ENCODE peak calls at places on chromosomes 16 and 17, in six cellular contexts. E, G, S, Z, F and N are unnamed samples.

GRCh38 chr16:86044241-86044671 is 145.3 kb downstream of the IRF8 start:
- DNase-seq in E (peak; percentile 57), G (peak; percentile 93), S (peak; percentile 79), Z (peak; percentile 71), F (no peak), N (peak; percentile 36)

GRCh38 chr17:17151055-17151454 is 55.1 kb downstream of the PLD6 start:
- DNase-seq in E (no peak), G (no peak), S (no peak), Z (no peak), F (no peak), N (peak; percentile 59)

GRCh38 chr17:2940352-2940751 is 123.1 kb downstream of the OR1D5 start:
- DNase-seq in E (no peak), G (no peak), S (no peak), Z (no peak), F (no peak), N (no peak)

GRCh38 chr17:8031261-8031661 is 7.6 kb upstream of the ALOX15B start:
- DNase-seq in E (no peak), G (no peak), S (no peak), Z (no peak), F (no peak), N (no peak)

GRCh38 chr17:10610821-10611323 is 46.2 kb downstream of the MYH3 start:
- DNase-seq in E (no peak), G (no peak), S (no peak), Z (no peak), F (no peak), N (no peak)

GRCh38 chr17:75524971-75525805 is at the start of gene LLGL2:
- DNase-seq in E (peak; percentile 86), G (peak; percentile 89), S (peak; percentile 97), Z (peak; percentile 99), F (no peak), N (peak; percentile 44)

GRCh38 chr16:4613636-4614570 is 785 bp downstream of the UBALD1 start:
- DNase-seq in E (no peak), G (no peak), S (peak; percentile 78), Z (peak; percentile 79), F (no peak), N (peak; percentile 44)

GRCh38 chr16:84527486-84528269 is 23.2 kb upstream of the MEAK7 start:
- DNase-seq in E (no peak), G (no peak), S (no peak), Z (no peak), F (no peak), N (no peak)

GRCh38 chr17:7383742-7384488 is 3.0 kb downstream of the TNK1 start:
- DNase-seq in E (no peak), G (peak; percentile 92), S (no peak), Z (peak; percentile 95), F (no peak), N (peak; percentile 39)

GRCh38 chr17:48261297-48261880 is 153.8 kb downstream of the SNX11 start:
- DNase-seq in E (peak; percentile 81), G (peak; percentile 70), S (peak; percentile 59), Z (peak; percentile 20), F (no peak), N (no peak)

GRCh38 chr17:79137791-79138190 is 63.2 kb downstream of the ENGASE start:
- DNase-seq in E (no peak), G (no peak), S (no peak), Z (peak; percentile 68), F (no peak), N (no peak)

GRCh38 chr16:83701494-83701893 is 106.3 kb upstream of the HSBP1 start:
- DNase-seq in E (no peak), G (peak; percentile 92), S (peak; percentile 52), Z (no peak), F (no peak), N (peak; percentile 21)

GRCh38 chr16:71479420-71479819 is 9.7 kb downstream of the ZNF19 start:
- DNase-seq in E (no peak), G (no peak), S (peak; percentile 16), Z (peak; percentile 50), F (no peak), N (peak; percentile 19)

GRCh38 chr17:62064029-62064790 is 868 bp downstream of the MED13 start:
- DNase-seq in E (no peak), G (no peak), S (no peak), Z (no peak), F (no peak), N (peak; percentile 64)

GRCh38 chr17:61946359-61946758 is 18.6 kb upstream of the INTS2 start:
- DNase-seq in E (no peak), G (no peak), S (no peak), Z (no peak), F (no peak), N (no peak)

GRCh38 chr16:2063861-2064260 is 16.1 kb downstream of the TSC2 start:
- DNase-seq in E (no peak), G (no peak), S (no peak), Z (no peak), F (no peak), N (no peak)
- H3K9ac ChIP-seq in E (no peak overlapping the region), G (no peak overlapping the region), S (no peak overlapping the region), Z (no peak overlapping the region), F (no peak overlapping the region), N (no peak overlapping the region)

GRCh38 chr17:57705921-57706695 is 39.0 kb downstream of the CCDC182 start:
- DNase-seq in E (no peak), G (peak; percentile 35), S (no peak), Z (no peak), F (no peak), N (no peak)

GRCh38 chr17:57707892-57708291 is 37.2 kb downstream of the CCDC182 start:
- DNase-seq in E (no peak), G (peak; percentile 60), S (no peak), Z (peak; percentile 70), F (no peak), N (no peak)

GRCh38 chr17:57704448-57704847 is 40.7 kb downstream of the CCDC182 start:
- DNase-seq in E (no peak), G (peak; percentile 20), S (no peak), Z (no peak), F (no peak), N (no peak)

GRCh38 chr17:57708401-57708800 is 36.7 kb downstream of the CCDC182 start:
- DNase-seq in E (no peak), G (peak; percentile 57), S (no peak), Z (no peak), F (no peak), N (no peak)

GRCh38 chr17:57706761-57707160 is 38.3 kb downstream of the CCDC182 start:
- DNase-seq in E (no peak), G (peak; percentile 39), S (no peak), Z (no peak), F (no peak), N (no peak)
- H2AFZ ChIP-seq in E (no peak overlapping the region), G (no peak overlapping the region), S (no peak overlapping the region), Z (no peak overlapping the region), F (no peak overlapping the region), N (no peak overlapping the region)

GRCh38 chr16:59510008-59510424 is 775.9 kb upstream of the GOT2 start:
- DNase-seq in E (no peak), G (no peak), S (no peak), Z (no peak), F (no peak), N (no peak)
- TF ChIP-seq MAX in E (no peak), G (no peak), S (no peak), Z (no peak), F (no peak), N (no peak)

GRCh38 chr17:69414408-69415274 is at the start of gene MAP2K6:
- DNase-seq in E (no peak), G (peak; percentile 85), S (peak; percentile 15), Z (peak; percentile 79), F (peak; percentile 60), N (peak; percentile 86)
- H3K9ac ChIP-seq in E (no peak within 1 kb of the TSS), G (peak within 1 kb of the TSS; percentile 26), S (no peak within 1 kb of the TSS), Z (peak within 1 kb of the TSS; percentile 19), F (peak within 1 kb of the TSS; percentile 53), N (peak within 1 kb of the TSS; percentile 52)

DNA sequence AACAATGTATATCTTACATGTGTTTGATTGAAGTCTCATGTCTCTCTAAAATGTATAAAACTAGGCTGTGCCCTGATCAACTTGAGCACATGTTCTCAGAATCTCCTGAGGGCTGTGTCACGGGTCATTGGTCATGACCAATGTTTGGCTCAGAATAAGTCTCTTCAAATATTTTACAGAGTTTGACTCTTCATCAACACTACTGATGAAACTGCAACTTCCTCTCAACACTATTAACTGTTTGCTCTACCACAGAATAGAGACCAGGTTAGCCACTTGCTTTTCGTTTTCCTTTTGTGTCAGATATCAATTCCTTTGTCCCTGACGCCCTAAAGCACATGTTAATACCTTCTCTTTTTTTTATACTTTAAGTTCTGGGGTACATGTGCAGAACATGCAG is 358.1 kb downstream of the CDH8 start:
- DNase-seq in E (no peak), G (no peak), S (no peak), Z (no peak), F (no peak), N (no peak)
- H2AFZ ChIP-seq in E (no peak overlapping the region), G (no peak overlapping the region), S (no peak overlapping the region), Z (no peak overlapping the region), F (no peak overlapping the region), N (no peak overlapping the region)

GRCh38 chr16:81861503-81861902 is 82.4 kb downstream of the PLCG2 start:
- DNase-seq in E (no peak), G (no peak), S (no peak), Z (no peak), F (no peak), N (no peak)
- TF ChIP-seq MAX in E (no peak), G (no peak), S (no peak), Z (no peak), F (no peak), N (no peak)